ENCODE peak calls at places on chromosomes 1 and 21, in four cellular contexts. V is astrocyte, G is tibial nerve, C is adrenal gland. E is an unnamed sample. For H3K27me3, the result is how much of the 10 kb centered on the place peaks cover.

GRCh38 chr1:26999440-26999987 is 6.0 kb downstream of the TRNP1 start:
- DNase-seq in G (peak), V (peak), C (peak), E (peak)

GRCh38 chr21:25639167-25639921 is at the start of gene JAM2:
- DNase-seq in G (peak), C (peak), V (peak), E (peak)

GRCh38 chr1:6130036-6130435 is 50.1 kb downstream of the CHD5 start:
- DNase-seq in C (no peak), V (no peak), G (no peak), E (no peak)

GRCh38 chr1:111723091-111723806 is 15.9 kb downstream of the INKA2 start:
- DNase-seq in G (no peak), C (no peak), V (no peak), E (no peak)

GRCh38 chr1:112507896-112508241 is 896 bp upstream of the WNT2B start:
- DNase-seq in V (no peak), G (no peak), C (no peak), E (peak)

GRCh38 chr1:236888903-236889302 is 93.8 kb downstream of the MTR start:
- DNase-seq in G (no peak), C (no peak), V (no peak), E (no peak)

GRCh38 chr1:33010946-33011731 is 25.5 kb downstream of the AK2 start:
- DNase-seq in V (peak), G (peak), C (peak), E (no peak)

GRCh38 chr1:201769966-201770365 is 59.0 kb upstream of the IPO9 start:
- DNase-seq in C (no peak), V (peak), G (no peak), E (peak)

GRCh38 chr1:227917081-227917950 is 30.4 kb downstream of the WNT9A start:
- DNase-seq in G (no peak), V (no peak), C (no peak), E (no peak)

GRCh38 chr1:242784807-242785206 is 260.3 kb upstream of the PLD5 start:
- DNase-seq in C (no peak), G (no peak), V (peak), E (peak)

GRCh38 chr1:164704954-164705353 is 146.0 kb downstream of the PBX1 start:
- DNase-seq in V (no peak), C (no peak), G (no peak), E (no peak)

GRCh38 chr1:27539901-27540861 is 50.2 kb upstream of the WASF2 start:
- DNase-seq in C (peak), V (no peak), G (no peak), E (peak)

GRCh38 chr1:7387053-7387861 is 383.8 kb upstream of the VAMP3 start:
- DNase-seq in V (peak), C (no peak), G (no peak), E (no peak)

GRCh38 chr1:147389532-147390184 is 147.2 kb downstream of the CHD1L start:
- DNase-seq in C (no peak), G (peak), V (peak), E (no peak)

GRCh38 chr1:199727682-199728081 is 299.8 kb upstream of the NR5A2 start:
- DNase-seq in V (no peak), G (no peak), C (no peak), E (no peak)

GRCh38 chr1:91383461-91383860 is 21.2 kb downstream of the HFM1 start:
- DNase-seq in V (peak), C (no peak), G (no peak), E (no peak)

GRCh38 chr1:81823082-81823481 is 22.3 kb downstream of the ADGRL2 start:
- DNase-seq in V (no peak), G (no peak), C (no peak), E (no peak)

GRCh38 chr1:32239790-32240139 is 7.3 kb upstream of the FAM167B start:
- DNase-seq in G (no peak), C (peak), V (no peak), E (no peak)

GRCh38 chr1:163357378-163357777 is 35.6 kb downstream of the NUF2 start:
- DNase-seq in G (no peak), C (no peak), V (peak), E (no peak)

GRCh38 chr1:99557556-99558256 is 88.2 kb upstream of the PALMD start:
- DNase-seq in G (no peak), C (no peak), V (peak), E (no peak)

GRCh38 chr1:234756066-234756783 is 146.2 kb upstream of the IRF2BP2 start:
- DNase-seq in G (no peak), C (no peak), V (peak), E (no peak)

GRCh38 chr1:167210966-167211674 is 9.6 kb upstream of the POU2F1 start:
- DNase-seq in V (no peak), G (no peak), C (no peak), E (no peak)

GRCh38 chr21:36847189-36847588 is 119.3 kb downstream of the HLCS start:
- DNase-seq in V (peak), C (no peak), G (no peak), E (peak)

GRCh38 chr1:180863158-180863775 is 49.4 kb upstream of the KIAA1614 start:
- DNase-seq in C (no peak), G (peak), V (peak), E (no peak)

GRCh38 chr1:35426097-35426586 is 131.1 kb downstream of the KIAA0319L start:
- DNase-seq in V (no peak), C (no peak), G (no peak), E (no peak)

GRCh38 chr21:15212214-15212613 is 147.4 kb upstream of the NRIP1 start:
- DNase-seq in G (no peak), V (no peak), C (no peak), E (no peak)

GRCh38 chr1:1281533-1282321 is 1.5 kb downstream of the SCNN1D start:
- DNase-seq in G (no peak), C (peak), V (peak), E (peak)

DNA sequence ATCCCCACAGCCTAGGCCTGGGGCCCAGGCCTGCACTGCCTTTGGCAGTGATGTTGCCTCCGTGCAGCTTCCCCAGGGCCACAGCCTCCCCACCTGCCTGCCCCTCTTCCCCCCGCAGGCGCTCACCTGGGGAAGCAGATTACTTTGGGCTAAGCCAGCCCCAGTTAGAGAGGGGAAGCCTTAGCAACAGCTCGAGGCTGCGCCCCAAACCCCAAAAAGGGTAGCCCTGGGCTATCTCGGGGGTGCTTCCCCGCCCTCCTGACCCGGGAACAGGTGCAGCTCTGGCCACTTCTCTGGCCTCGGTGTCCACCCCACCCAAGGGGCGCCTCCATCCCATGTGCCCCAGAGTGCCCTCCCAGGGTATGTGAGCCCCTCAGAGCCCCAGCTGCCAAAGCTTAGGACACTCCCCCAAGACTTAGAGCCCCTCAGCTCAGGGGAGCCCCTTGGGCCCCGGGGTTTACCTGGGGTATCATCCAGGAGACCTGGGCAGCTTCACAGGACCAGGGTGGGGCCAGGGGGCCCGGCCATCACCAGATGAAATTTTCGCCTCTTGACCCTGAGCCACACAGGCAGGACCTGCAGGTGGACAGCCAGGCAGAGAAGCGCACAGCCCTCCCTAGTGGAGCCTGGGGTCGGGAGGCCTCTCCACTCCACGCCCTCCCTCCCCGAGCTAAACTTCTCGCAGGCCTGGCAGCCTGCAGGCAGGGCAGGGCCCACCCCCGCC is 3.3 kb upstream of the TTC34 start:
- DNase-seq in G (no peak), V (no peak), C (no peak), E (no peak)
- H3K27me3 ChIP-seq in G (under half), V (under half), C (under half), E (under half)

DNA sequence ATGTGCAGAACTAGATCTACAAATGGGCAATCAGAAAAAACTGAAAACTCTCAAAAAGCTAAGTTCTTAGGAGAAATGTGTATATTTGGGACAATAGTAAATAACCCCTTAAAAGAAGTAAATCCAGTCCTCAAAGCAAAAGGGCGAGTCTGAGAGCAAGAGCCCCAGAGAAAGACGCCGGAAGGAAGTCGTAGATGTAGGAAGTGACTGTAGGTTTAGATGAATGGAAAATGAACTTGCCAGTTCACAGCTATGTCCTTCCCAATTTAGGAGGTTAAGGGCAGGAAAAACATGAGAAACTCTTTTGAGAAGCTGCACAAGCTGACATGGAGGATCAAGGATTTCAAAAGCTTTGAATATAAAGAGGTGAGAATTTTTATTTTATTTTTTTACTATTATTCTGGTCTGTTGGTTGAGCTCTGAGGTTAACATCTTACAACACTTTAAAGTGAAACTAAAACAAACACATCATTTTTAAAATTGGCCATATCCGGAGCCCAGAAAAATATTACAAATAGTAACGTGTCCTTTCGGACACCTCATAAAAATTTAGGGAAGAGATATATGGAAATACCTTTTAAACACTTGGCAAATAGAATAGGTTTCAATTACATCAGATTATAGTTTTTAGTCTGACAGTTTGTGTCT is 1178.6 kb downstream of the MRPL39 start:
- DNase-seq in V (no peak), G (no peak), C (no peak), E (no peak)
- H3K4me3 ChIP-seq in V (no peak), G (no peak), C (no peak), E (peak)

GRCh38 chr1:17109897-17110554 is 9.2 kb downstream of the PADI2 start:
- DNase-seq in V (no peak), C (no peak), G (no peak), E (no peak)

GRCh38 chr1:17112496-17113236 is 6.6 kb downstream of the PADI2 start:
- DNase-seq in V (no peak), C (no peak), G (no peak), E (no peak)

GRCh38 chr1:17113973-17114372 is 5.3 kb downstream of the PADI2 start:
- DNase-seq in C (peak), V (no peak), G (no peak), E (no peak)

GRCh38 chr1:17110555-17110926 is 8.7 kb downstream of the PADI2 start:
- DNase-seq in V (no peak), C (no peak), G (no peak), E (no peak)

DNA sequence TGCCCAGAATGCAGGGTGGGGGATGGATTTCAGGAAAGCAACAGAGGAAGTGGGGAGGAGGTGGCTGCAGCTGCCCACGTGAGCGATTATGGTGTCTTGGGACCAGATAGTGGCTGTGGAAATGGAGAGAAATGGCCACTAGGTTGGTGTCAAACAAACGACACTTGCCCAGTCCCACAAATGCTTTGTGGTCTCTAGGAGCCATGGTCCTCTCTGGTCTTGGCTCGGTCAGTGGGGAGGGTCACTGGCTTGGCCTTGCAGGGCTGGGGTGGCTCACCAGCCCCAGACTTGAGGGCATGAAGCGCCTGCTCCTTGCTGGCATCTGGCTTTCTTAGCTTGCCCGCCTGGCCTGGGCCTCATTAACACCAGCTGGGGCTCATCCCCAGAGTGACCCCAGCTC is 7.2 kb downstream of the PADI2 start:
- DNase-seq in C (no peak), V (no peak), G (no peak), E (no peak)
- H3K27me3 ChIP-seq in C (under half), V (under half), G (under half), E (under half)

GRCh38 chr1:38896169-38896568 is 14.8 kb upstream of the GJA9 start:
- DNase-seq in V (no peak), C (no peak), G (no peak), E (no peak)
- H3K4me3 ChIP-seq in V (no peak), C (no peak), G (no peak), E (no peak)

GRCh38 chr1:22893292-22893691 is 79.4 kb downstream of the LACTBL1 start:
- DNase-seq in V (no peak), G (no peak), C (no peak), E (no peak)
- H3K27me3 ChIP-seq in V (under half), G (under half), C (under half), E (under half)

E was measured in MG63.